ENCODE peak calls at places on chromosomes 6 and 20, in six cellular contexts. X is neuronal stem cell, N is neural progenitor cell, J is fibroblast of lung, Y is adrenal gland, W is AG04449. Z is an unnamed sample.

GRCh38 chr20:19661717-19662637 is 96.1 kb upstream of the RIN2 start:
- DNase-seq in J (peak; percentile 81), Y (peak; percentile 87), N (peak; percentile 70), X (peak; percentile 65), W (peak; percentile 5), Z (peak; percentile 42)

GRCh38 chr6:122717350-122717749 is 62.2 kb upstream of the FABP7 start:
- DNase-seq in N (peak; percentile 81), J (peak; percentile 58), W (no peak), Y (no peak), X (peak; percentile 48), Z (no peak)

GRCh38 chr20:31967830-31968249 is at the start of gene XKR7:
- DNase-seq in X (peak; percentile 20), J (no peak), Y (peak; percentile 52), W (no peak), N (peak; percentile 59), Z (no peak)

GRCh38 chr20:36399147-36399968 is 93.2 kb downstream of the DLGAP4 start:
- DNase-seq in J (peak; percentile 11), Y (peak; percentile 84), X (peak; percentile 32), W (no peak), N (peak; percentile 83), Z (no peak)

GRCh38 chr6:45607818-45608217 is 230.1 kb upstream of the SUPT3H start:
- DNase-seq in J (peak; percentile 63), W (no peak), N (no peak), X (no peak), Y (no peak), Z (no peak)

GRCh38 chr20:63439866-63440265 is 32.6 kb downstream of the KCNQ2 start:
- DNase-seq in W (no peak), Y (no peak), X (no peak), J (no peak), N (no peak), Z (no peak)

GRCh38 chr20:22389836-22390542 is 194.4 kb downstream of the FOXA2 start:
- DNase-seq in Y (no peak), N (no peak), J (no peak), W (no peak), X (no peak), Z (no peak)

GRCh38 chr20:61874421-61875068 is 191.1 kb downstream of the TAF4 start:
- DNase-seq in J (peak; percentile 14), W (no peak), Y (no peak), X (peak; percentile 30), N (peak; percentile 81), Z (no peak)

GRCh38 chr6:106244931-106245330 is 80.6 kb downstream of the ATG5 start:
- DNase-seq in W (no peak), N (no peak), X (no peak), J (no peak), Y (no peak), Z (no peak)

GRCh38 chr6:150100745-150101144 is 31.8 kb upstream of the ULBP3 start:
- DNase-seq in N (no peak), X (no peak), Y (no peak), W (no peak), J (no peak), Z (no peak)

GRCh38 chr6:111157412-111157811 is 70.1 kb downstream of the SLC16A10 start:
- DNase-seq in N (no peak), Y (no peak), X (no peak), J (no peak), W (no peak), Z (no peak)

GRCh38 chr20:17448071-17448470 is 83.1 kb downstream of the BFSP1 start:
- DNase-seq in J (no peak), N (no peak), Y (no peak), X (no peak), W (no peak), Z (no peak)

GRCh38 chr6:154111025-154111424 is 72.0 kb downstream of the OPRM1 start:
- DNase-seq in Y (no peak), X (no peak), W (no peak), N (no peak), J (no peak), Z (no peak)

GRCh38 chr6:44655368-44656342 is 268.1 kb downstream of the CDC5L start:
- DNase-seq in J (peak; percentile 68), Y (peak; percentile 89), X (peak; percentile 79), W (no peak), N (peak; percentile 89), Z (no peak)

GRCh38 chr6:157984686-157985225 is 3.1 kb downstream of the SYNJ2 start:
- DNase-seq in W (no peak), X (no peak), N (no peak), Y (no peak), J (no peak), Z (no peak)

GRCh38 chr6:30763155-30763617 is 18.8 kb upstream of the IER3 start:
- DNase-seq in X (no peak), J (no peak), Y (no peak), N (no peak), W (no peak), Z (no peak)

GRCh38 chr20:25272223-25273000 is 24.5 kb downstream of the PYGB start:
- DNase-seq in N (no peak), Y (peak; percentile 38), J (no peak), X (no peak), W (no peak), Z (no peak)

GRCh38 chr6:111605100-111605748 is 454 bp downstream of the TRAF3IP2 start:
- DNase-seq in Y (peak; percentile 85), J (peak; percentile 99), W (no peak), N (peak; percentile 72), X (no peak), Z (no peak)

GRCh38 chr20:19828233-19828632 is 70.2 kb downstream of the RIN2 start:
- DNase-seq in N (no peak), Y (no peak), X (no peak), J (peak; percentile 35), W (no peak), Z (no peak)

GRCh38 chr20:25076731-25077609 is 5.0 kb downstream of the VSX1 start:
- DNase-seq in N (peak; percentile 27), J (no peak), W (no peak), Y (peak; percentile 73), X (no peak), Z (no peak)

GRCh38 chr6:73734843-73735453 is 38.9 kb downstream of the CD109 start:
- DNase-seq in J (no peak), N (no peak), W (no peak), X (no peak), Y (no peak), Z (no peak)

GRCh38 chr6:37244430-37245310 is 12.9 kb upstream of the TBC1D22B start:
- DNase-seq in W (peak; percentile 100), J (peak; percentile 100), Y (peak; percentile 96), X (no peak), N (no peak), Z (peak; percentile 100)

GRCh38 chr20:62918830-62919229 is 7.5 kb downstream of the DIDO1 start:
- DNase-seq in J (no peak), N (no peak), W (no peak), X (no peak), Y (no peak), Z (no peak)

GRCh38 chr20:9685011-9685410 is 153.9 kb downstream of the PAK5 start:
- DNase-seq in Y (no peak), W (no peak), J (no peak), N (no peak), X (no peak), Z (no peak)

GRCh38 chr20:18165553-18165952 is 27.9 kb downstream of the KAT14 start:
- DNase-seq in Y (no peak), N (no peak), J (no peak), X (no peak), W (no peak), Z (no peak)

GRCh38 chr6:68364276-68364785 is 270.8 kb upstream of the ADGRB3 start:
- DNase-seq in J (no peak), N (no peak), Y (no peak), W (no peak), X (no peak), Z (no peak)

GRCh38 chr6:20811112-20811746 is 277.0 kb downstream of the CDKAL1 start:
- DNase-seq in Y (peak; percentile 73), N (peak; percentile 59), X (peak; percentile 55), J (peak; percentile 95), W (peak; percentile 93), Z (peak; percentile 91)

GRCh38 chr6:15244605-15245360 is 1.1 kb upstream of the JARID2 start:
- DNase-seq in W (no peak), Y (peak; percentile 91), N (peak; percentile 90), X (no peak), J (peak; percentile 75), Z (no peak)

GRCh38 chr6:15242503-15242902 is 3.4 kb upstream of the JARID2 start:
- DNase-seq in J (no peak), W (no peak), Y (no peak), N (no peak), X (no peak), Z (no peak)

GRCh38 chr6:15243994-15244604 is 1.8 kb upstream of the JARID2 start:
- DNase-seq in N (peak; percentile 67), X (no peak), J (no peak), W (no peak), Y (peak; percentile 60), Z (no peak)

GRCh38 chr6:15242937-15243614 is 2.8 kb upstream of the JARID2 start:
- DNase-seq in X (no peak), N (peak; percentile 31), J (no peak), W (no peak), Y (no peak), Z (no peak)

GRCh38 chr6:15239606-15240364 is 6.1 kb upstream of the JARID2 start:
- DNase-seq in J (no peak), Y (no peak), W (no peak), X (no peak), N (no peak), Z (no peak)
- H3K4me3 ChIP-seq in J (no peak overlapping the region), Y (no peak overlapping the region), W (no peak overlapping the region), X (no peak overlapping the region), N (no peak overlapping the region), Z (no peak overlapping the region)

GRCh38 chr20:46348972-46349741 is 40.9 kb upstream of the CDH22 start:
- DNase-seq in Y (peak; percentile 86), N (peak; percentile 90), J (peak; percentile 34), W (no peak), X (peak; percentile 72), Z (no peak)
- H3K4me3 ChIP-seq in Y (no peak overlapping the region), N (no peak overlapping the region), J (no peak overlapping the region), W (no peak overlapping the region), X (no peak overlapping the region), Z (no peak overlapping the region)

GRCh38 chr6:6734463-6735455 is 146.2 kb downstream of the LY86 start:
- DNase-seq in W (no peak), J (no peak), X (no peak), Y (peak; percentile 49), N (no peak), Z (no peak)

GRCh38 chr6:6736753-6737654 is 148.5 kb downstream of the LY86 start:
- DNase-seq in J (peak; percentile 56), N (peak; percentile 75), Y (peak; percentile 91), W (no peak), X (no peak), Z (no peak)

GRCh38 chr6:6738922-6739717 is 150.6 kb downstream of the LY86 start:
- DNase-seq in J (no peak), N (no peak), X (no peak), W (no peak), Y (no peak), Z (no peak)

GRCh38 chr6:6738108-6738507 is 149.6 kb downstream of the LY86 start:
- DNase-seq in Y (no peak), W (no peak), N (no peak), J (no peak), X (no peak), Z (no peak)

GRCh38 chr6:6737666-6738065 is 149.1 kb downstream of the LY86 start:
- DNase-seq in W (no peak), J (no peak), X (no peak), N (no peak), Y (peak; percentile 57), Z (no peak)
- H3K4me3 ChIP-seq in W (peak overlapping the region; percentile 55), J (no peak overlapping the region), X (no peak overlapping the region), N (no peak overlapping the region), Y (no peak overlapping the region), Z (no peak overlapping the region)

GRCh38 chr6:3453410-3453809 is 3.4 kb downstream of the SLC22A23 start:
- DNase-seq in J (no peak), N (no peak), W (no peak), X (no peak), Y (no peak), Z (no peak)
- H3K4me3 ChIP-seq in J (no peak overlapping the region), N (no peak overlapping the region), W (no peak overlapping the region), X (no peak overlapping the region), Y (no peak overlapping the region), Z (no peak overlapping the region)